ENCODE peak calls at places on chromosomes 7 and 10, in seven cellular contexts. One of them, this sample, is unnamed.
A peak's percentile ranks its signal among the peaks of the same experiment; 100 is the strongest.

GRCh38 chr7:98215561-98216495 is 4.6 kb downstream of the BHLHA15 start:
- DNase-seq in stimulated activated CD8-positive, alpha-beta memory T cell treated with anti-CD3 and anti-CD28 coated beads, Interleukin-7, amount 100 ng/mL, for 1 hour: no peak
- DNase-seq in mesendoderm: no peak
- DNase-seq in NCI-H1105: no peak
- DNase-seq in NCI-H524: no peak
- DNase-seq in tibial artery: no peak
- DNase-seq in left ventricle myocardium superior: no peak
- DNase-seq in this sample: no peak

GRCh38 chr7:151404216-151405011 is 5.4 kb downstream of the WDR86 start:
- DNase-seq in NCI-H1105: no peak
- DNase-seq in stimulated activated CD8-positive, alpha-beta memory T cell treated with anti-CD3 and anti-CD28 coated beads, Interleukin-7, amount 100 ng/mL, for 1 hour: no peak
- DNase-seq in mesendoderm: no peak
- DNase-seq in NCI-H524: no peak
- DNase-seq in left ventricle myocardium superior: no peak
- DNase-seq in tibial artery: no peak
- DNase-seq in this sample: no peak

GRCh38 chr7:73612598-73613269 is 11.6 kb downstream of the MLXIPL start:
- DNase-seq in mesendoderm: peak; percentile 96
- DNase-seq in NCI-H1105: no peak
- DNase-seq in NCI-H524: no peak
- DNase-seq in stimulated activated CD8-positive, alpha-beta memory T cell treated with anti-CD3 and anti-CD28 coated beads, Interleukin-7, amount 100 ng/mL, for 1 hour: no peak
- DNase-seq in left ventricle myocardium superior: no peak
- DNase-seq in tibial artery: no peak
- DNase-seq in this sample: peak; percentile 40

GRCh38 chr10:44960482-44961230 is 1.1 kb downstream of the RASSF4 start:
- DNase-seq in mesendoderm: no peak
- DNase-seq in NCI-H1105: no peak
- DNase-seq in stimulated activated CD8-positive, alpha-beta memory T cell treated with anti-CD3 and anti-CD28 coated beads, Interleukin-7, amount 100 ng/mL, for 1 hour: no peak
- DNase-seq in NCI-H524: no peak
- DNase-seq in left ventricle myocardium superior: no peak
- DNase-seq in tibial artery: no peak
- DNase-seq in this sample: no peak

GRCh38 chr7:31171216-31171750 is 119.2 kb downstream of the ADCYAP1R1 start:
- DNase-seq in left ventricle myocardium superior: no peak
- DNase-seq in NCI-H1105: no peak
- DNase-seq in mesendoderm: no peak
- DNase-seq in stimulated activated CD8-positive, alpha-beta memory T cell treated with anti-CD3 and anti-CD28 coated beads, Interleukin-7, amount 100 ng/mL, for 1 hour: no peak
- DNase-seq in NCI-H524: no peak
- DNase-seq in tibial artery: no peak
- DNase-seq in this sample: no peak

GRCh38 chr7:85102813-85103350 is 84.0 kb downstream of the SEMA3D start:
- DNase-seq in left ventricle myocardium superior: no peak
- DNase-seq in tibial artery: no peak
- DNase-seq in NCI-H524: no peak
- DNase-seq in NCI-H1105: no peak
- DNase-seq in stimulated activated CD8-positive, alpha-beta memory T cell treated with anti-CD3 and anti-CD28 coated beads, Interleukin-7, amount 100 ng/mL, for 1 hour: no peak
- DNase-seq in mesendoderm: no peak
- DNase-seq in this sample: no peak

GRCh38 chr7:95686109-95686508 is 86.2 kb upstream of the DYNC1I1 start:
- DNase-seq in stimulated activated CD8-positive, alpha-beta memory T cell treated with anti-CD3 and anti-CD28 coated beads, Interleukin-7, amount 100 ng/mL, for 1 hour: no peak
- DNase-seq in tibial artery: peak; percentile 40
- DNase-seq in NCI-H1105: peak; percentile 39
- DNase-seq in mesendoderm: peak; percentile 67
- DNase-seq in NCI-H524: peak; percentile 24
- DNase-seq in left ventricle myocardium superior: no peak
- DNase-seq in this sample: peak; percentile 59

GRCh38 chr7:14899065-14899464 is 3.5 kb downstream of the DGKB start:
- DNase-seq in tibial artery: no peak
- DNase-seq in NCI-H1105: peak; percentile 70
- DNase-seq in left ventricle myocardium superior: no peak
- DNase-seq in stimulated activated CD8-positive, alpha-beta memory T cell treated with anti-CD3 and anti-CD28 coated beads, Interleukin-7, amount 100 ng/mL, for 1 hour: no peak
- DNase-seq in mesendoderm: no peak
- DNase-seq in NCI-H524: peak; percentile 22
- DNase-seq in this sample: no peak

GRCh38 chr7:108226723-108227359 is 96.7 kb upstream of the LAMB4 start:
- DNase-seq in NCI-H1105: no peak
- DNase-seq in tibial artery: no peak
- DNase-seq in mesendoderm: no peak
- DNase-seq in NCI-H524: no peak
- DNase-seq in stimulated activated CD8-positive, alpha-beta memory T cell treated with anti-CD3 and anti-CD28 coated beads, Interleukin-7, amount 100 ng/mL, for 1 hour: no peak
- DNase-seq in left ventricle myocardium superior: no peak
- DNase-seq in this sample: no peak

GRCh38 chr7:123846217-123846891 is 1.4 kb downstream of the HYAL4 start:
- DNase-seq in stimulated activated CD8-positive, alpha-beta memory T cell treated with anti-CD3 and anti-CD28 coated beads, Interleukin-7, amount 100 ng/mL, for 1 hour: no peak
- DNase-seq in mesendoderm: peak; percentile 72
- DNase-seq in NCI-H524: no peak
- DNase-seq in left ventricle myocardium superior: no peak
- DNase-seq in tibial artery: no peak
- DNase-seq in NCI-H1105: peak; percentile 3
- DNase-seq in this sample: no peak

GRCh38 chr7:38973760-38974159 is 3.9 kb upstream of the POU6F2 start:
- DNase-seq in tibial artery: no peak
- DNase-seq in left ventricle myocardium superior: no peak
- DNase-seq in NCI-H1105: no peak
- DNase-seq in stimulated activated CD8-positive, alpha-beta memory T cell treated with anti-CD3 and anti-CD28 coated beads, Interleukin-7, amount 100 ng/mL, for 1 hour: no peak
- DNase-seq in NCI-H524: no peak
- DNase-seq in mesendoderm: peak; percentile 42
- DNase-seq in this sample: no peak

GRCh38 chr7:94888542-94888941 is 18.9 kb upstream of the PPP1R9A start:
- DNase-seq in NCI-H524: no peak
- DNase-seq in tibial artery: no peak
- DNase-seq in stimulated activated CD8-positive, alpha-beta memory T cell treated with anti-CD3 and anti-CD28 coated beads, Interleukin-7, amount 100 ng/mL, for 1 hour: no peak
- DNase-seq in NCI-H1105: peak; percentile 10
- DNase-seq in mesendoderm: peak; percentile 36
- DNase-seq in left ventricle myocardium superior: no peak
- DNase-seq in this sample: no peak

GRCh38 chr7:63925626-63926460 is 72.8 kb upstream of the ZNF722 start:
- DNase-seq in mesendoderm: no peak
- DNase-seq in stimulated activated CD8-positive, alpha-beta memory T cell treated with anti-CD3 and anti-CD28 coated beads, Interleukin-7, amount 100 ng/mL, for 1 hour: peak; percentile 78
- DNase-seq in left ventricle myocardium superior: peak; percentile 95
- DNase-seq in NCI-H524: peak; percentile 85
- DNase-seq in NCI-H1105: peak; percentile 94
- DNase-seq in tibial artery: peak; percentile 93
- DNase-seq in this sample: no peak

GRCh38 chr10:125004571-125005311 is 62.8 kb downstream of the ZRANB1 start:
- DNase-seq in NCI-H1105: no peak
- DNase-seq in left ventricle myocardium superior: no peak
- DNase-seq in mesendoderm: peak; percentile 64
- DNase-seq in tibial artery: peak; percentile 16
- DNase-seq in NCI-H524: no peak
- DNase-seq in stimulated activated CD8-positive, alpha-beta memory T cell treated with anti-CD3 and anti-CD28 coated beads, Interleukin-7, amount 100 ng/mL, for 1 hour: no peak
- DNase-seq in this sample: no peak

GRCh38 chr7:149456770-149457421 is 4.0 kb downstream of the ZNF777 start:
- DNase-seq in NCI-H524: no peak
- DNase-seq in tibial artery: no peak
- DNase-seq in mesendoderm: no peak
- DNase-seq in NCI-H1105: no peak
- DNase-seq in left ventricle myocardium superior: no peak
- DNase-seq in stimulated activated CD8-positive, alpha-beta memory T cell treated with anti-CD3 and anti-CD28 coated beads, Interleukin-7, amount 100 ng/mL, for 1 hour: no peak
- DNase-seq in this sample: no peak

GRCh38 chr10:92493362-92493761 is 80.5 kb downstream of the IDE start:
- DNase-seq in mesendoderm: no peak
- DNase-seq in left ventricle myocardium superior: no peak
- DNase-seq in NCI-H524: no peak
- DNase-seq in tibial artery: no peak
- DNase-seq in stimulated activated CD8-positive, alpha-beta memory T cell treated with anti-CD3 and anti-CD28 coated beads, Interleukin-7, amount 100 ng/mL, for 1 hour: no peak
- DNase-seq in NCI-H1105: no peak
- DNase-seq in this sample: no peak

GRCh38 chr7:19051767-19052375 is 65.6 kb downstream of the TWIST1 start:
- DNase-seq in left ventricle myocardium superior: no peak
- DNase-seq in NCI-H1105: peak; percentile 7
- DNase-seq in stimulated activated CD8-positive, alpha-beta memory T cell treated with anti-CD3 and anti-CD28 coated beads, Interleukin-7, amount 100 ng/mL, for 1 hour: no peak
- DNase-seq in mesendoderm: peak; percentile 57
- DNase-seq in tibial artery: peak; percentile 40
- DNase-seq in NCI-H524: no peak
- DNase-seq in this sample: peak; percentile 57

GRCh38 chr7:43692582-43693373 is 36.5 kb downstream of the COA1 start:
- DNase-seq in NCI-H524: no peak
- DNase-seq in NCI-H1105: no peak
- DNase-seq in stimulated activated CD8-positive, alpha-beta memory T cell treated with anti-CD3 and anti-CD28 coated beads, Interleukin-7, amount 100 ng/mL, for 1 hour: no peak
- DNase-seq in mesendoderm: no peak
- DNase-seq in tibial artery: no peak
- DNase-seq in left ventricle myocardium superior: no peak
- DNase-seq in this sample: no peak

GRCh38 chr7:17369686-17370426 is 71.4 kb downstream of the AHR start:
- DNase-seq in mesendoderm: no peak
- DNase-seq in NCI-H1105: no peak
- DNase-seq in NCI-H524: no peak
- DNase-seq in tibial artery: no peak
- DNase-seq in stimulated activated CD8-positive, alpha-beta memory T cell treated with anti-CD3 and anti-CD28 coated beads, Interleukin-7, amount 100 ng/mL, for 1 hour: no peak
- DNase-seq in left ventricle myocardium superior: no peak
- DNase-seq in this sample: no peak

GRCh38 chr7:6167004-6167551 is 105.3 kb downstream of the CYTH3 start:
- DNase-seq in stimulated activated CD8-positive, alpha-beta memory T cell treated with anti-CD3 and anti-CD28 coated beads, Interleukin-7, amount 100 ng/mL, for 1 hour: no peak
- DNase-seq in NCI-H1105: no peak
- DNase-seq in tibial artery: no peak
- DNase-seq in mesendoderm: no peak
- DNase-seq in left ventricle myocardium superior: peak; percentile 71
- DNase-seq in NCI-H524: no peak
- DNase-seq in this sample: no peak

GRCh38 chr10:6363516-6363915 is 160.8 kb downstream of the PFKFB3 start:
- DNase-seq in tibial artery: no peak
- DNase-seq in left ventricle myocardium superior: no peak
- DNase-seq in stimulated activated CD8-positive, alpha-beta memory T cell treated with anti-CD3 and anti-CD28 coated beads, Interleukin-7, amount 100 ng/mL, for 1 hour: no peak
- DNase-seq in NCI-H524: no peak
- DNase-seq in mesendoderm: no peak
- DNase-seq in NCI-H1105: no peak
- DNase-seq in this sample: no peak

GRCh38 chr10:30189254-30189583 is 129.8 kb upstream of the JCAD start:
- DNase-seq in left ventricle myocardium superior: no peak
- DNase-seq in NCI-H524: no peak
- DNase-seq in NCI-H1105: no peak
- DNase-seq in mesendoderm: no peak
- DNase-seq in stimulated activated CD8-positive, alpha-beta memory T cell treated with anti-CD3 and anti-CD28 coated beads, Interleukin-7, amount 100 ng/mL, for 1 hour: no peak
- DNase-seq in tibial artery: no peak
- DNase-seq in this sample: no peak

GRCh38 chr10:119022846-119023552 is 6.5 kb upstream of the NANOS1 start:
- DNase-seq in tibial artery: no peak
- DNase-seq in NCI-H1105: no peak
- DNase-seq in left ventricle myocardium superior: no peak
- DNase-seq in mesendoderm: peak; percentile 97
- DNase-seq in NCI-H524: peak; percentile 40
- DNase-seq in stimulated activated CD8-positive, alpha-beta memory T cell treated with anti-CD3 and anti-CD28 coated beads, Interleukin-7, amount 100 ng/mL, for 1 hour: no peak
- DNase-seq in this sample: no peak

GRCh38 chr7:24069751-24070150 is 214.2 kb upstream of the NPY start:
- DNase-seq in tibial artery: no peak
- DNase-seq in stimulated activated CD8-positive, alpha-beta memory T cell treated with anti-CD3 and anti-CD28 coated beads, Interleukin-7, amount 100 ng/mL, for 1 hour: no peak
- DNase-seq in left ventricle myocardium superior: no peak
- DNase-seq in mesendoderm: no peak
- DNase-seq in NCI-H524: no peak
- DNase-seq in NCI-H1105: no peak
- DNase-seq in this sample: no peak

GRCh38 chr10:12470719-12471118 is 121.4 kb downstream of the CAMK1D start:
- DNase-seq in stimulated activated CD8-positive, alpha-beta memory T cell treated with anti-CD3 and anti-CD28 coated beads, Interleukin-7, amount 100 ng/mL, for 1 hour: no peak
- DNase-seq in mesendoderm: no peak
- DNase-seq in tibial artery: no peak
- DNase-seq in NCI-H1105: no peak
- DNase-seq in NCI-H524: no peak
- DNase-seq in left ventricle myocardium superior: no peak
- DNase-seq in this sample: no peak

GRCh38 chr7:113480537-113480936 is 362.2 kb upstream of the SMIM30 start:
- DNase-seq in mesendoderm: no peak
- DNase-seq in NCI-H524: no peak
- DNase-seq in tibial artery: no peak
- DNase-seq in stimulated activated CD8-positive, alpha-beta memory T cell treated with anti-CD3 and anti-CD28 coated beads, Interleukin-7, amount 100 ng/mL, for 1 hour: no peak
- DNase-seq in left ventricle myocardium superior: no peak
- DNase-seq in NCI-H1105: no peak
- DNase-seq in this sample: no peak

GRCh38 chr7:157138101-157138423 is 664 bp upstream of the UBE3C start:
- DNase-seq in NCI-H524: no peak
- DNase-seq in stimulated activated CD8-positive, alpha-beta memory T cell treated with anti-CD3 and anti-CD28 coated beads, Interleukin-7, amount 100 ng/mL, for 1 hour: no peak
- DNase-seq in mesendoderm: no peak
- DNase-seq in tibial artery: no peak
- DNase-seq in NCI-H1105: no peak
- DNase-seq in left ventricle myocardium superior: no peak
- DNase-seq in this sample: no peak

GRCh38 chr7:7271094-7271874 is 88.9 kb downstream of the C1GALT1 start:
- DNase-seq in NCI-H524: no peak
- DNase-seq in mesendoderm: peak; percentile 56
- DNase-seq in left ventricle myocardium superior: no peak
- DNase-seq in tibial artery: no peak
- DNase-seq in stimulated activated CD8-positive, alpha-beta memory T cell treated with anti-CD3 and anti-CD28 coated beads, Interleukin-7, amount 100 ng/mL, for 1 hour: no peak
- DNase-seq in NCI-H1105: no peak
- DNase-seq in this sample: peak; percentile 3

GRCh38 chr7:52936750-52937149 is 98.7 kb upstream of the POM121L12 start:
- DNase-seq in mesendoderm: peak; percentile 46
- DNase-seq in stimulated activated CD8-positive, alpha-beta memory T cell treated with anti-CD3 and anti-CD28 coated beads, Interleukin-7, amount 100 ng/mL, for 1 hour: no peak
- DNase-seq in NCI-H524: peak; percentile 49
- DNase-seq in left ventricle myocardium superior: no peak
- DNase-seq in NCI-H1105: no peak
- DNase-seq in tibial artery: no peak
- DNase-seq in this sample: no peak

GRCh38 chr10:69835875-69836727 is 34.4 kb downstream of the COL13A1 start:
- DNase-seq in stimulated activated CD8-positive, alpha-beta memory T cell treated with anti-CD3 and anti-CD28 coated beads, Interleukin-7, amount 100 ng/mL, for 1 hour: no peak
- DNase-seq in tibial artery: no peak
- DNase-seq in left ventricle myocardium superior: no peak
- DNase-seq in NCI-H524: peak; percentile 18
- DNase-seq in mesendoderm: no peak
- DNase-seq in NCI-H1105: no peak
- DNase-seq in this sample: no peak

GRCh38 chr7:121116399-121116798 is 127.9 kb downstream of the CPED1 start:
- DNase-seq in NCI-H1105: no peak
- DNase-seq in mesendoderm: no peak
- DNase-seq in left ventricle myocardium superior: no peak
- DNase-seq in NCI-H524: no peak
- DNase-seq in stimulated activated CD8-positive, alpha-beta memory T cell treated with anti-CD3 and anti-CD28 coated beads, Interleukin-7, amount 100 ng/mL, for 1 hour: no peak
- DNase-seq in tibial artery: no peak
- DNase-seq in this sample: no peak

This sample was measured in neural progenitor cell.